ENCODE peak calls at places on chromosomes 16 and 17, in seven cellular contexts. U is H9, S is trophoblast cell, Q is mesendoderm, X is neuronal stem cell, B is IMR-90, I is H1. W is an unnamed sample.

GRCh38 chr17:19248923-19249574 is 11.9 kb downstream of the EPN2 start:
- DNase-seq in U (no peak), S (peak; percentile 54), Q (no peak), X (no peak), B (peak; percentile 94), I (no peak), W (peak; percentile 92)

GRCh38 chr16:4945560-4946502 is 8.9 kb upstream of the PPL start:
- DNase-seq in U (no peak), S (peak; percentile 62), Q (no peak), X (no peak), B (no peak), I (no peak), W (peak; percentile 62)

GRCh38 chr17:58615768-58616659 is 75.8 kb downstream of the TEX14 start:
- DNase-seq in U (no peak), S (no peak), Q (no peak), X (no peak), B (no peak), I (no peak), W (no peak)

GRCh38 chr17:78947235-78948153 is 22.3 kb upstream of the TIMP2 start:
- DNase-seq in U (no peak), S (no peak), Q (no peak), X (no peak), B (no peak), I (no peak), W (no peak)

GRCh38 chr16:68651136-68651535 is 6.0 kb downstream of the CDH3 start:
- DNase-seq in U (no peak), S (no peak), Q (no peak), X (no peak), B (no peak), I (no peak), W (no peak)

GRCh38 chr17:77555741-77556291 is 402.7 kb upstream of the TNRC6C start:
- DNase-seq in U (no peak), S (no peak), Q (no peak), X (no peak), B (no peak), I (no peak), W (no peak)

GRCh38 chr16:46688101-46688656 is 799 bp downstream of the VPS35 start:
- DNase-seq in U (no peak), S (no peak), Q (no peak), X (no peak), B (peak; percentile 20), I (no peak), W (no peak)

GRCh38 chr16:80203821-80204220 is 337.0 kb upstream of the DYNLRB2 start:
- DNase-seq in U (no peak), S (no peak), Q (no peak), X (no peak), B (no peak), I (no peak), W (no peak)

DNA sequence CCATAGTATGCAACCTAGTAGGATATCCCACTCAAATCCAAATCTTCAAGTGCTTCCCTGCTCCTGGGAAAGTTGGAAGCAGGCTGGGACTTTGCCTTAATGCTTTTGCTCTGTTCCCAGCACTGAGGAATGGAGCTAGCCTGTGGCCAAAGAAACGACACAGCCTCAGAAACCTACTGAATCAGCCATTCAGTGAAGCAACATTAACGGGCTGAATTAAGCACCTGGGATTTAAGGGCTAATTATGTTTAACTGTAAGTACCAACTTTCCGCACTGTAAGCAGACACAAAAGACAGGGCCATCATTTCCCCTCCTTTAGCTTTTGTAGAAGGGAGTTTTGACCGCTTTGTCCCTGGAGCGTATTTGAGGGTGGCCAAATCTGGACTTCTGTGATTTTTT is 17.7 kb upstream of the NOL11 start:
- DNase-seq in U (no peak), S (no peak), Q (no peak), X (no peak), B (no peak), I (no peak), W (no peak)
- H2BK5ac ChIP-seq in U (no peak overlapping the region), S (no peak overlapping the region), Q (no peak overlapping the region), X (no peak overlapping the region), B (no peak overlapping the region), I (no peak overlapping the region), W (no peak overlapping the region)

GRCh38 chr17:56173958-56174357 is 20.7 kb downstream of the ANKFN1 start:
- DNase-seq in U (no peak), S (no peak), Q (peak; percentile 25), X (no peak), B (no peak), I (no peak), W (peak; percentile 3)
- H2BK5ac ChIP-seq in U (no peak overlapping the region), S (no peak overlapping the region), Q (no peak overlapping the region), X (no peak overlapping the region), B (peak overlapping the region; percentile 76), I (no peak overlapping the region), W (no peak overlapping the region)

GRCh38 chr16:35197656-35198055 is 1738.2 kb downstream of the TP53TG3F start:
- DNase-seq in U (no peak), S (no peak), Q (no peak), X (no peak), B (no peak), I (no peak), W (no peak)
- H2BK5ac ChIP-seq in U (no peak overlapping the region), S (no peak overlapping the region), Q (no peak overlapping the region), X (no peak overlapping the region), B (no peak overlapping the region), I (no peak overlapping the region), W (no peak overlapping the region)

GRCh38 chr17:73247728-73248127 is 14.0 kb downstream of the CPSF4L start:
- DNase-seq in U (no peak), S (no peak), Q (no peak), X (no peak), B (peak; percentile 16), I (no peak), W (peak; percentile 10)
- H2BK5ac ChIP-seq in U (no peak overlapping the region), S (no peak overlapping the region), Q (no peak overlapping the region), X (no peak overlapping the region), B (no peak overlapping the region), I (no peak overlapping the region), W (no peak overlapping the region)

GRCh38 chr17:82602986-82603385 is 45.3 kb downstream of the WDR45B start:
- DNase-seq in U (no peak), S (no peak), Q (no peak), X (no peak), B (peak; percentile 44), I (no peak), W (no peak)

GRCh38 chr17:82600731-82601446 is 47.4 kb downstream of the WDR45B start:
- DNase-seq in U (no peak), S (no peak), Q (no peak), X (no peak), B (no peak), I (no peak), W (no peak)

GRCh38 chr17:82603981-82604448 is 44.2 kb downstream of the WDR45B start:
- DNase-seq in U (no peak), S (peak; percentile 70), Q (no peak), X (no peak), B (peak; percentile 38), I (no peak), W (peak; percentile 45)

GRCh38 chr17:82601447-82602000 is 46.7 kb downstream of the WDR45B start:
- DNase-seq in U (no peak), S (no peak), Q (no peak), X (no peak), B (no peak), I (no peak), W (no peak)

DNA sequence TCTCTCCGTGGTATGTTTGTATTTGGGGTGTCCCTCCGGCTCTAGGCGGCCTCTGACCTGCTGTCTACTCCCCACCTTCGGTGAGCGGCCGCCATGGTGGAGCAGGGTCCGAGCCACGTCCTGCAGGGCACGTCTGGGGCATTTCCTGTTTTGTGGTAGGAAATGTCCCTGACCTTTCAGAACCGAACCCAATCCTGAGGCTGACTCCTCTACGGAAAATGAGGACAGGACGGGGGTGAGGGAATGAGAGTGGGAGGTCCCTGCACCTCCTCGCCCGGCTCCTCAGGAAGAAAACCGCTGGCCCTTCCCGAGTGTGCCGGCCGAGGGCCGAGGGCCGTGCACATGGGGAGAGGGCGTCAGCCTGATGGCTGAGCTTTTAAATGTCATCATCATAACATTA is 45.8 kb downstream of the WDR45B start:
- DNase-seq in U (no peak), S (no peak), Q (peak; percentile 24), X (no peak), B (no peak), I (no peak), W (no peak)
- H2BK5ac ChIP-seq in U (no peak overlapping the region), S (no peak overlapping the region), Q (no peak overlapping the region), X (no peak overlapping the region), B (no peak overlapping the region), I (no peak overlapping the region), W (no peak overlapping the region)

GRCh38 chr16:27665881-27666280 is 115.9 kb downstream of the KATNIP start:
- DNase-seq in U (no peak), S (no peak), Q (peak; percentile 7), X (no peak), B (peak; percentile 37), I (no peak), W (no peak)

GRCh38 chr16:27671410-27671809 is 121.5 kb downstream of the KATNIP start:
- DNase-seq in U (peak; percentile 40), S (peak; percentile 14), Q (peak; percentile 25), X (no peak), B (no peak), I (no peak), W (no peak)

GRCh38 chr16:27670071-27670825 is 120.3 kb downstream of the KATNIP start:
- DNase-seq in U (no peak), S (no peak), Q (no peak), X (no peak), B (no peak), I (no peak), W (no peak)
- H2BK5ac ChIP-seq in U (no peak overlapping the region), S (no peak overlapping the region), Q (no peak overlapping the region), X (no peak overlapping the region), B (no peak overlapping the region), I (no peak overlapping the region), W (no peak overlapping the region)